ENCODE peak calls at places on chromosomes 2 and 18, in nine cellular contexts. K, R, B, Z, J, T, F, Q and U are unnamed samples.

GRCh38 chr18:70322928-70323327 is 34.1 kb downstream of the SOCS6 start:
- DNase-seq in Q (no peak), Z (no peak), B (no peak), K (no peak), J (no peak), R (peak), T (no peak), F (no peak), U (no peak)

GRCh38 chr2:229725716-229726346 is 11.5 kb upstream of the DNER start:
- DNase-seq in K (no peak), J (no peak), R (peak), Z (no peak), F (no peak), B (no peak), T (no peak), Q (no peak), U (no peak)

GRCh38 chr2:214193943-214194342 is 216.9 kb upstream of the VWC2L start:
- DNase-seq in Q (no peak), F (no peak), T (no peak), K (no peak), J (no peak), Z (no peak), B (no peak), R (no peak), U (no peak)

GRCh38 chr2:156896294-156896693 is 361.2 kb upstream of the GALNT5 start:
- DNase-seq in Q (no peak), J (no peak), B (no peak), Z (no peak), K (no peak), F (no peak), T (no peak), R (no peak), U (no peak)

GRCh38 chr2:233386382-233387041 is 32.2 kb downstream of the DGKD start:
- DNase-seq in B (no peak), F (no peak), Q (no peak), Z (no peak), R (no peak), K (no peak), J (no peak), T (no peak), U (no peak)

GRCh38 chr18:61606759-61607158 is 273.5 kb downstream of the CDH20 start:
- DNase-seq in J (no peak), K (no peak), Q (peak), T (peak), F (no peak), B (no peak), R (peak), Z (no peak), U (no peak)

GRCh38 chr2:127511917-127512316 is 14.4 kb downstream of the IWS1 start:
- DNase-seq in Z (no peak), J (no peak), F (no peak), B (no peak), R (no peak), T (no peak), Q (no peak), K (no peak), U (no peak)

GRCh38 chr2:22360735-22361374 is 1024.1 kb upstream of the KLHL29 start:
- DNase-seq in B (no peak), T (no peak), R (no peak), F (no peak), K (no peak), J (no peak), Q (no peak), Z (no peak), U (no peak)

GRCh38 chr2:230812041-230812440 is 52.7 kb upstream of the ITM2C start:
- DNase-seq in F (no peak), K (no peak), J (no peak), Z (no peak), Q (no peak), B (no peak), R (no peak), T (no peak), U (no peak)

GRCh38 chr18:37668971-37669747 is 103.6 kb upstream of the CELF4 start:
- DNase-seq in Z (no peak), F (no peak), R (no peak), Q (no peak), T (peak), J (no peak), B (no peak), K (no peak), U (no peak)

GRCh38 chr2:85887566-85888019 is 1.2 kb downstream of the ST3GAL5 start:
- DNase-seq in T (peak), B (peak), K (peak), J (peak), Q (peak), R (peak), F (no peak), Z (no peak), U (peak)

GRCh38 chr18:26536664-26537063 is 11.7 kb downstream of the KCTD1 start:
- DNase-seq in Q (no peak), R (no peak), K (no peak), F (no peak), B (no peak), J (no peak), T (no peak), Z (no peak), U (no peak)

GRCh38 chr2:231452799-231453508 is 11.3 kb downstream of the NCL start:
- DNase-seq in Z (no peak), B (no peak), F (no peak), R (peak), T (no peak), Q (no peak), K (no peak), J (no peak), U (no peak)

GRCh38 chr2:171810409-171810993 is 83.5 kb downstream of the SLC25A12 start:
- DNase-seq in J (no peak), R (no peak), Q (no peak), F (no peak), Z (no peak), K (no peak), T (no peak), B (no peak), U (no peak)

GRCh38 chr2:105140237-105140568 is 101.3 kb upstream of the GPR45 start:
- DNase-seq in Z (no peak), B (no peak), F (no peak), Q (no peak), J (no peak), T (no peak), R (no peak), K (no peak), U (no peak)

GRCh38 chr2:230657462-230657861 is 55.2 kb upstream of the CAB39 start:
- DNase-seq in J (no peak), T (no peak), B (no peak), F (no peak), R (no peak), Q (no peak), K (no peak), Z (no peak), U (no peak)

GRCh38 chr18:75582406-75582821 is 154.9 kb upstream of the SMIM21 start:
- DNase-seq in Z (no peak), Q (no peak), K (no peak), R (no peak), B (no peak), J (no peak), F (no peak), T (no peak), U (no peak)

GRCh38 chr2:226669249-226669648 is 130.4 kb downstream of the IRS1 start:
- DNase-seq in R (no peak), B (no peak), F (no peak), T (no peak), Q (no peak), K (no peak), J (no peak), Z (no peak), U (no peak)

GRCh38 chr2:235300368-235301201 is 193.3 kb upstream of the AGAP1 start:
- DNase-seq in Q (no peak), R (no peak), T (no peak), J (no peak), Z (no peak), K (no peak), B (no peak), F (no peak), U (peak)

GRCh38 chr2:239267411-239267941 is 133.3 kb downstream of the HDAC4 start:
- DNase-seq in J (peak), F (peak), Q (peak), B (peak), T (no peak), R (peak), K (no peak), Z (peak), U (peak)

GRCh38 chr2:188773075-188773474 is 201.1 kb upstream of the COL3A1 start:
- DNase-seq in R (no peak), Z (no peak), J (no peak), K (no peak), Q (no peak), F (no peak), B (no peak), T (no peak), U (no peak)

GRCh38 chr2:85396531-85397470 is 13.4 kb downstream of the CAPG start:
- DNase-seq in K (no peak), Q (no peak), B (no peak), T (no peak), J (no peak), R (no peak), F (no peak), Z (no peak), U (no peak)

GRCh38 chr2:161426788-161427412 is 10.8 kb downstream of the TBR1 start:
- DNase-seq in B (no peak), K (no peak), Z (no peak), J (no peak), R (no peak), F (no peak), Q (no peak), T (peak), U (peak)

GRCh38 chr2:133235959-133236358 is 332.3 kb downstream of the NCKAP5 start:
- DNase-seq in Q (no peak), Z (no peak), R (no peak), J (no peak), B (no peak), T (no peak), K (no peak), F (no peak), U (no peak)

GRCh38 chr2:190413421-190413820 is 5.3 kb downstream of the MFSD6 start:
- DNase-seq in F (no peak), T (no peak), B (no peak), R (no peak), J (no peak), K (no peak), Q (no peak), Z (no peak), U (no peak)

GRCh38 chr2:127261835-127262234 is 32.1 kb downstream of the ERCC3 start:
- DNase-seq in Q (no peak), T (no peak), K (no peak), R (peak), Z (no peak), F (no peak), B (no peak), J (no peak), U (no peak)

GRCh38 chr2:7073901-7074300 is 156.7 kb downstream of the RNF144A start:
- DNase-seq in K (no peak), B (no peak), Z (no peak), J (no peak), T (no peak), Q (no peak), F (no peak), R (peak), U (no peak)

GRCh38 chr2:60819155-60819862 is 62.1 kb upstream of the REL start:
- DNase-seq in Q (peak), R (no peak), Z (peak), F (peak), B (peak), K (no peak), T (no peak), J (peak), U (no peak)

GRCh38 chr2:159131882-159132281 is 154.6 kb downstream of the WDSUB1 start:
- DNase-seq in J (no peak), Z (no peak), T (no peak), F (no peak), B (no peak), Q (no peak), R (no peak), K (no peak), U (no peak)

GRCh38 chr2:75959724-75960123 is 249.0 kb upstream of the GCFC2 start:
- DNase-seq in Q (no peak), Z (no peak), R (no peak), K (no peak), F (no peak), T (no peak), B (no peak), J (no peak), U (no peak)

GRCh38 chr2:184835081-184835728 is 236.9 kb downstream of the ZNF804A start:
- DNase-seq in Q (no peak), K (no peak), B (no peak), Z (no peak), F (no peak), R (no peak), J (no peak), T (no peak), U (no peak)